ENCODE peak calls at places on chromosomes 7 and 10, in ten cellular contexts. G is A673, C is BJ, R is astrocyte of the spinal cord, E is epithelial cell of esophagus, B is fibroblast of lung, J is A549, L is esophagus squamous epithelium, U is neural progenitor cell, N is tibial nerve. M is an unnamed sample.

GRCh38 chr10:126663328-126663727 is 7.2 kb downstream of the C10orf90 start:
- DNase-seq in G (peak; percentile 68), C (no peak), R (peak; percentile 89), E (no peak), B (peak; percentile 98), J (no peak), L (no peak), U (no peak), N (peak; percentile 22), M (peak; percentile 92)

GRCh38 chr10:80400136-80400804 is 8.1 kb upstream of the PRXL2A start:
- DNase-seq in G (no peak), C (no peak), R (no peak), E (no peak), B (no peak), J (no peak), L (no peak), U (no peak), N (no peak), M (no peak)

GRCh38 chr10:609868-610545 is 79.5 kb downstream of the DIP2C start:
- DNase-seq in G (no peak), C (no peak), R (no peak), E (no peak), B (no peak), J (no peak), L (no peak), U (peak; percentile 83), N (no peak), M (no peak)

GRCh38 chr7:121262221-121262620 is 66.6 kb upstream of the WNT16 start:
- DNase-seq in G (no peak), C (no peak), R (no peak), E (no peak), B (peak; percentile 33), J (no peak), L (no peak), U (no peak), N (no peak), M (peak; percentile 15)

GRCh38 chr10:124917939-124918830 is 23.7 kb upstream of the ZRANB1 start:
- DNase-seq in G (no peak), C (no peak), R (peak; percentile 68), E (peak; percentile 48), B (peak; percentile 86), J (no peak), L (no peak), U (no peak), N (no peak), M (peak; percentile 83)

GRCh38 chr7:66639773-66640172 is 11.1 kb downstream of the KCTD7 start:
- DNase-seq in G (no peak), C (no peak), R (no peak), E (no peak), B (no peak), J (no peak), L (no peak), U (no peak), N (no peak), M (no peak)

GRCh38 chr7:155731871-155732270 is 80.4 kb downstream of the SHH start:
- DNase-seq in G (no peak), C (no peak), R (no peak), E (no peak), B (no peak), J (no peak), L (no peak), U (no peak), N (no peak), M (no peak)

GRCh38 chr10:6737080-6737641 is 157.1 kb upstream of the PRKCQ start:
- DNase-seq in G (peak; percentile 45), C (no peak), R (peak; percentile 31), E (peak; percentile 88), B (peak; percentile 73), J (peak; percentile 83), L (no peak), U (no peak), N (no peak), M (peak; percentile 22)

DNA sequence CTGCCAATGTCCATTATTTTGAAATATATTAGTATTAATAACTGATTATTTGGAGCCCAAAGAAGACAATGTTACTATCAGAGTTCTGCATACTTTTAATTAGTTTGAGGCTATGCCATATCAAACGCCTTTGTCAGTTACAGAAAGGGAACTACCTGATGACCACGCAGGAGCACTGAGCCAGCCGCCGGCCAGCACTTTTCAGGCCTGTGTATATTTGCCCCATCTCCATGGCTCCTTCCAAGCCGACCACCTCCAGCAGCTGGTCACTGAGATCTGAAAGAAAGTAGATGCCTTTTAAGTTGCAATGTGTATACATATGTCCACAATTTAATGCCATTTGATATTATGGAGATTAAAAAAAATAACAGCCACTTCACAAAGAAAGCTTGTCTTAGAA is 188.4 kb upstream of the ETV1 start:
- DNase-seq in G (no peak), C (no peak), R (no peak), E (no peak), B (no peak), J (no peak), L (no peak), U (no peak), N (no peak), M (no peak)
- H3K4me3 ChIP-seq in G (no peak overlapping the region), C (no peak overlapping the region), R (no peak overlapping the region), E (no peak overlapping the region), B (no peak overlapping the region), J (no peak overlapping the region), L (no peak overlapping the region), U (no peak overlapping the region), N (no peak overlapping the region), M (no peak overlapping the region)

DNA sequence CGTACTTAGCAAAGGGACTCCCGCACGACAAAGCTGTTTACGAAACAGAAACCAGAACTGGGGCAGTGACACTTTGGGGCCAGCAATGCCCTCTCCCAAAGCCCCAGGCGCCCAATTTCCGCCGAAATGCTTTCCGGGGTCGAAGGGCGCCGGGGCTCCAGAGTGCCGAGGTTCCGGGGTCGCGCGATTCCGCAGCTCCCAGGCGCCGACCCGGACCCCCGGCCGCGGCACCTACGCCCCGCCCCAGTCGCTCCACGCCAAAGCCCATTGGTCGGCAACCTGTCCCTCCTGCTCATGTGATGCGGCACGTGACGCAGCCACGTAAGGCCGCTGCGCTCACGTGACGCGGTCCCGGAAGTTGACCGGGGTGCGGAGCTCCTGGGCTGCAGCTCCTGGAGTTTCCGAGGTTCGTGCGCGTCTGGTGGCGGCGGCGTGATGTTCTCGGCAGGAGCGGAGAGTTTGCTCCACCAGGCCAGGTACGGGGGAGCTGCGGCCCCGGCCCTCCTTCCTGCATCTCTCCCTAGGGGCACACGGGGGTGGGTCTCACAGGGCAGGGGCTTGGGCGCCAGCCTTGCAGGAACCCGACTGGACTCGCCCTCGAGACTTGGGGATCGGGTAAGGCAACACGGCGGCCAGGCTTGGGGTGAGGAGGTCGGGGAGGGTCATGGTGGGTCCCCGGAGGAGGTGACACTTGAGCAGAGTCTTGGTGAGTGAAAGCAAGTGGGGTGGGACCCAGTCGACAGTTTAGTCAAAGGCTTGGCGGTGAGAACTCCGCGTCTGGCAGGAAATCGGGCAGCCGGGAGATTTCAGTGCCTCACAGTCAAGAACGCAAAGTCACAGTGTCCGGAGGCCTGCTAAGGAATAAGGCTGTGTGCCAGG is at the start of gene AP5Z1:
- DNase-seq in G (peak; percentile 97), C (peak; percentile 67), R (peak; percentile 96), E (peak; percentile 98), B (peak; percentile 95), J (peak; percentile 96), L (peak; percentile 80), U (peak; percentile 98), N (peak; percentile 95), M (peak; percentile 96)
- TF ChIP-seq CTCF in G (no peak), C (no peak), R (no peak), E (no peak), B (no peak), J (no peak), L (no peak), U (no peak), N (no peak), M (no peak)

GRCh38 chr10:121291828-121292227 is 306.4 kb downstream of the FGFR2 start:
- DNase-seq in G (no peak), C (no peak), R (no peak), E (no peak), B (no peak), J (no peak), L (no peak), U (no peak), N (no peak), M (no peak)

GRCh38 chr10:121288864-121289659 is 309.2 kb downstream of the FGFR2 start:
- DNase-seq in G (no peak), C (no peak), R (no peak), E (no peak), B (no peak), J (no peak), L (no peak), U (no peak), N (no peak), M (no peak)

GRCh38 chr10:121291376-121291775 is 306.9 kb downstream of the FGFR2 start:
- DNase-seq in G (no peak), C (no peak), R (no peak), E (no peak), B (no peak), J (no peak), L (no peak), U (no peak), N (no peak), M (no peak)

GRCh38 chr10:121289800-121290199 is 308.4 kb downstream of the FGFR2 start:
- DNase-seq in G (no peak), C (no peak), R (no peak), E (no peak), B (no peak), J (no peak), L (no peak), U (no peak), N (no peak), M (no peak)

DNA sequence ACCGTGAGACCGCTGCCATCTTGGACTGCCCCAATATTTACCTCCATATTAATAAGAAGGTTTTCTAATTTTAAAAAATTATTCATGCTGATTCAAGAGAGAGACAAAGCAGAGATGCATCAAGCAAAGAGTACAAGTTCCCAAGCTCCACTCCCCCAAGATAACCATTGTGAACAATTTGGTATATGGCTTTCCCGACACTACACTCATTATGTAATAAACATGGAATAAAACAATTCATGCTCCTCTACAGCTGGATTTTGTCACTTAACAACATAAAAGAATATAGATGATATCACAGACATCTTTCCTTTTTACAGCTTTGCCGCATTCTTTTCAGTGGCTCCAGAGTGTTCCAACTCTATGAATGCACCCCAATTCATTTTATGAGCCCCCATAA is 307.6 kb downstream of the FGFR2 start:
- DNase-seq in G (no peak), C (no peak), R (no peak), E (no peak), B (no peak), J (no peak), L (no peak), U (no peak), N (no peak), M (no peak)
- H3K4me3 ChIP-seq in G (no peak overlapping the region), C (no peak overlapping the region), R (no peak overlapping the region), E (no peak overlapping the region), B (no peak overlapping the region), J (no peak overlapping the region), L (no peak overlapping the region), U (no peak overlapping the region), N (no peak overlapping the region), M (no peak overlapping the region)

GRCh38 chr10:33335800-33336605 is 1.5 kb upstream of the NRP1 start:
- DNase-seq in G (no peak), C (no peak), R (peak; percentile 79), E (no peak), B (peak; percentile 64), J (peak; percentile 95), L (no peak), U (peak; percentile 67), N (peak; percentile 40), M (peak; percentile 79)

GRCh38 chr10:33334839-33335549 is 527 bp upstream of the NRP1 start:
- DNase-seq in G (peak; percentile 88), C (peak; percentile 39), R (peak; percentile 94), E (peak; percentile 87), B (peak; percentile 89), J (peak; percentile 88), L (no peak), U (peak; percentile 86), N (peak; percentile 51), M (peak; percentile 92)

GRCh38 chr10:33335550-33335799 is 1.0 kb upstream of the NRP1 start:
- DNase-seq in G (no peak), C (no peak), R (no peak), E (no peak), B (no peak), J (peak; percentile 81), L (no peak), U (no peak), N (no peak), M (no peak)

GRCh38 chr10:33336606-33337334 is 2.3 kb upstream of the NRP1 start:
- DNase-seq in G (no peak), C (no peak), R (peak; percentile 69), E (no peak), B (no peak), J (peak; percentile 67), L (no peak), U (peak; percentile 64), N (no peak), M (no peak)

GRCh38 chr10:33337335-33337854 is 2.9 kb upstream of the NRP1 start:
- DNase-seq in G (peak; percentile 49), C (no peak), R (peak; percentile 81), E (no peak), B (peak; percentile 86), J (peak; percentile 48), L (no peak), U (no peak), N (no peak), M (peak; percentile 81)
- TF ChIP-seq CTCF in G (no peak), C (peak; percentile 25), R (peak; percentile 24), E (peak; percentile 11), B (peak; percentile 26), J (no peak), L (no peak), U (no peak), N (no peak), M (peak; percentile 47)

M was measured in AG10803.